ENCODE peak calls at places on chromosomes 11 and 22, in seven cellular contexts. H is Peyer's patch, F is tibial nerve, M is heart left ventricle, S is upper lobe of left lung, P is transverse colon, R is right lobe of liver. D is an unnamed sample. For H3K27me3, the result is how much of the 10 kb centered on the place peaks cover.

GRCh38 chr11:113035708-113036107 is 74.5 kb downstream of the NCAM1 start:
- DNase-seq in S (no peak), P (no peak), R (no peak), H (no peak), F (no peak), M (no peak), D (no peak)

GRCh38 chr22:20514658-20515406 is 7.4 kb downstream of the MED15 start:
- DNase-seq in S (peak), F (no peak), P (no peak), H (no peak), R (no peak), M (no peak), D (no peak)

GRCh38 chr11:33703771-33704170 is 3.1 kb upstream of the C11orf91 start:
- DNase-seq in S (peak), M (no peak), R (peak), P (no peak), H (no peak), F (no peak), D (no peak)

GRCh38 chr11:73949246-73949645 is 1.6 kb upstream of the DNAJB13 start:
- DNase-seq in P (no peak), R (no peak), F (no peak), H (no peak), S (no peak), M (no peak), D (no peak)

GRCh38 chr11:76131585-76131984 is 74.7 kb downstream of the WNT11 start:
- DNase-seq in H (no peak), F (no peak), P (no peak), M (no peak), S (no peak), R (no peak), D (no peak)

GRCh38 chr11:33195391-33196190 is 34.3 kb upstream of the CSTF3 start:
- DNase-seq in F (no peak), R (no peak), P (no peak), H (no peak), S (peak), M (no peak), D (no peak)

GRCh38 chr11:67581469-67581868 is 2.1 kb upstream of the GSTP1 start:
- DNase-seq in H (no peak), F (no peak), P (no peak), S (peak), R (no peak), M (no peak), D (no peak)

GRCh38 chr11:25691959-25692358 is 640.0 kb upstream of the ANO3 start:
- DNase-seq in R (no peak), H (no peak), P (no peak), M (no peak), F (no peak), S (no peak), D (no peak)

GRCh38 chr22:19902245-19902699 is 39.3 kb upstream of the COMT start:
- DNase-seq in M (no peak), F (no peak), S (no peak), P (no peak), H (no peak), R (no peak), D (no peak)

GRCh38 chr11:73412308-73412707 is 36.1 kb downstream of the RELT start:
- DNase-seq in H (no peak), R (no peak), M (no peak), S (no peak), F (no peak), P (no peak), D (no peak)

GRCh38 chr22:45001653-45002052 is 8.2 kb downstream of the PHF21B start:
- DNase-seq in F (no peak), S (no peak), H (no peak), R (no peak), P (no peak), M (no peak), D (no peak)

GRCh38 chr11:118650366-118650765 is 29.1 kb downstream of the TREH start:
- DNase-seq in R (no peak), H (no peak), P (no peak), F (no peak), S (no peak), M (no peak), D (no peak)

GRCh38 chr11:118911880-118912741 is 13.6 kb downstream of the BCL9L start:
- DNase-seq in P (peak), R (peak), F (peak), S (peak), M (peak), H (no peak), D (no peak)

GRCh38 chr11:85749884-85750283 is 61.1 kb downstream of the SYTL2 start:
- DNase-seq in H (no peak), S (no peak), M (no peak), P (no peak), F (no peak), R (no peak), D (no peak)

GRCh38 chr11:123507043-123507442 is 77.0 kb downstream of the GRAMD1B start:
- DNase-seq in F (no peak), H (no peak), R (no peak), S (no peak), P (no peak), M (no peak), D (no peak)

GRCh38 chr11:9901931-9902330 is 238.1 kb downstream of the SWAP70 start:
- DNase-seq in R (no peak), P (no peak), H (no peak), S (no peak), F (no peak), M (no peak), D (no peak)

GRCh38 chr11:119758291-119758690 is 29.3 kb upstream of the NECTIN1 start:
- DNase-seq in H (no peak), F (no peak), S (no peak), P (no peak), R (no peak), M (no peak), D (no peak)

DNA sequence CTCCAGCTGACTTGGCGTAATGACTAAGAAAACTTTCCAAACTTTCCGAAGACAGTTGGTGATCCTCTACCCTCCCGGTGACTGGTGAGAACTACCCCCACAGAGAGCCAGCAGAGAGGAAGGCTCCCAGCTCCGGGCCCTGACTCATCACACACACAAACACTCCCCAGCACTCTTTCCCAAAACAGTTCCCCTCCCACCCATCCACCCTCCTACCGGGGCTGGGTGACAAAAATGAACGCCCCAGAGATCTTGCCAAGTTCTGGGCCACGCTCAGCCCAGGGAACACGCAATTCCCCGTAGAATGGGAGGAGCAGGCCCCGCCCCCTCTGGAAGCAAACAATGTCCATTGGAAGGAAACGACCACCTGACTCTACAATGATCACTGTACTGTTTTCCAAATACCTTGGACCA is 21.3 kb upstream of the JAM3 start:
- DNase-seq in M (peak), P (peak), S (no peak), H (no peak), F (peak), R (no peak), D (no peak)
- TF ChIP-seq POLR2A in M (no peak), P (no peak), S (no peak), H (no peak), F (no peak), R (no peak), D (no peak)

GRCh38 chr22:35484651-35485372 is 55.8 kb upstream of the RASD2 start:
- DNase-seq in F (no peak), M (no peak), R (no peak), S (no peak), P (no peak), H (no peak), D (no peak)

GRCh38 chr22:35483730-35484129 is 56.9 kb upstream of the RASD2 start:
- DNase-seq in P (no peak), R (no peak), S (no peak), F (no peak), H (no peak), M (no peak), D (no peak)

GRCh38 chr22:35488513-35488912 is 52.1 kb upstream of the RASD2 start:
- DNase-seq in R (no peak), P (no peak), M (no peak), S (no peak), H (no peak), F (no peak), D (no peak)

GRCh38 chr22:35489225-35489624 is 51.4 kb upstream of the RASD2 start:
- DNase-seq in S (no peak), M (no peak), H (no peak), R (no peak), F (no peak), P (no peak), D (no peak)

DNA sequence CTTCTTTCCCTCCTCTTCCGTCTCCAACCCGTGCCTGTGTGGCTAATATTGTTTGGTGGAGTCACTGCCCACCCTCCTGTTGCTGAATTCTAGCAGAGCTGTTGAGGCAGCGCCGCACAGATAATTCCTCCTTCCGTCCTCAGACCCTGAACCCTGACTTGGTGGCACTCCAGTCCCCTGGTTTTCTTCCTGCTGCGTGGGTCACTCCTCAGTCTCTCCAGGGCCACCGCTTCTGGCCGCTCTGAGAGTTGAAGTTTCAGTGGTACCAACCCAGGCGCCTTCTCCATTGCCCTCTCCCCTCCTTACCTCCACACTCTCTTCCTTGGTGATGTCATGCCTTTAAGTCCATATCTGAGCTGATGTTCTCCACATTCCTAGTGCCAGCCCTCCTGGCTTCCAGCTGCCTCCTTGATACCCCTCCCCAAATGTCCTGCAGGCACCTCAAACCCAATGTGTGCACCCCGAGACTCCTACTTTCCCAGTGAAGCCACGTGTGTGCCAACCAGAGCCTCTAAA is 54.5 kb upstream of the RASD2 start:
- DNase-seq in H (no peak), S (no peak), R (no peak), P (no peak), M (no peak), F (no peak), D (no peak)
- H3K27me3 ChIP-seq in H (under half), S (under half), R (under half), P (under half), M (under half), F (under half), D (under half)

GRCh38 chr11:27472398-27473016 is at the start of gene LGR4:
- DNase-seq in M (peak), P (peak), H (peak), R (peak), F (peak), S (peak), D (peak)
- TF ChIP-seq POLR2A in M (peak), P (peak), H (peak), R (peak), F (peak), S (peak), D (no peak)

GRCh38 chr11:45666648-45667642 is 1.5 kb upstream of the CHST1 start:
- DNase-seq in H (no peak), R (no peak), S (no peak), F (no peak), P (no peak), M (no peak), D (no peak)

GRCh38 chr11:45667929-45668680 is 2.7 kb upstream of the CHST1 start:
- DNase-seq in P (no peak), S (no peak), H (no peak), F (no peak), M (no peak), R (no peak), D (no peak)

GRCh38 chr11:45664376-45665205 is 831 bp downstream of the CHST1 start:
- DNase-seq in F (no peak), R (no peak), P (no peak), M (no peak), S (no peak), H (no peak), D (no peak)

GRCh38 chr11:45665206-45665932 is at the start of gene CHST1:
- DNase-seq in P (peak), H (no peak), S (peak), F (no peak), R (peak), M (peak), D (no peak)

GRCh38 chr11:45665933-45666647 is 668 bp upstream of the CHST1 start:
- DNase-seq in S (no peak), R (no peak), M (no peak), H (no peak), P (no peak), F (no peak), D (no peak)
- H3K27me3 ChIP-seq in S (under half), R (under half), M (half or more), H (under half), P (half or more), F (under half), D (under half)

GRCh38 chr11:69640995-69641581 is at the start of gene CCND1:
- DNase-seq in F (no peak), M (peak), P (peak), H (peak), S (peak), R (peak), D (no peak)
- TF ChIP-seq POLR2A in F (peak), M (peak), P (peak), H (peak), S (peak), R (peak), D (no peak)

GRCh38 chr11:44497995-44498394 is 67.5 kb upstream of the CD82 start:
- DNase-seq in M (no peak), P (no peak), F (no peak), R (no peak), S (no peak), H (no peak), D (no peak)
- H3K27me3 ChIP-seq in M (under half), P (under half), F (under half), R (under half), S (under half), H (under half), D (under half)

GRCh38 chr11:69569306-69570200 is 71.4 kb upstream of the CCND1 start:
- DNase-seq in R (no peak), S (no peak), M (no peak), F (no peak), H (no peak), P (no peak), D (no peak)

GRCh38 chr11:69568809-69569097 is 72.2 kb upstream of the CCND1 start:
- DNase-seq in R (no peak), F (no peak), H (no peak), S (no peak), M (no peak), P (no peak), D (no peak)

GRCh38 chr11:69572233-69572860 is 68.6 kb upstream of the CCND1 start:
- DNase-seq in F (no peak), S (no peak), P (no peak), H (no peak), R (no peak), M (no peak), D (no peak)

GRCh38 chr11:69563946-69564780 is 76.8 kb upstream of the CCND1 start:
- DNase-seq in S (no peak), P (no peak), R (no peak), F (no peak), H (no peak), M (no peak), D (no peak)

DNA sequence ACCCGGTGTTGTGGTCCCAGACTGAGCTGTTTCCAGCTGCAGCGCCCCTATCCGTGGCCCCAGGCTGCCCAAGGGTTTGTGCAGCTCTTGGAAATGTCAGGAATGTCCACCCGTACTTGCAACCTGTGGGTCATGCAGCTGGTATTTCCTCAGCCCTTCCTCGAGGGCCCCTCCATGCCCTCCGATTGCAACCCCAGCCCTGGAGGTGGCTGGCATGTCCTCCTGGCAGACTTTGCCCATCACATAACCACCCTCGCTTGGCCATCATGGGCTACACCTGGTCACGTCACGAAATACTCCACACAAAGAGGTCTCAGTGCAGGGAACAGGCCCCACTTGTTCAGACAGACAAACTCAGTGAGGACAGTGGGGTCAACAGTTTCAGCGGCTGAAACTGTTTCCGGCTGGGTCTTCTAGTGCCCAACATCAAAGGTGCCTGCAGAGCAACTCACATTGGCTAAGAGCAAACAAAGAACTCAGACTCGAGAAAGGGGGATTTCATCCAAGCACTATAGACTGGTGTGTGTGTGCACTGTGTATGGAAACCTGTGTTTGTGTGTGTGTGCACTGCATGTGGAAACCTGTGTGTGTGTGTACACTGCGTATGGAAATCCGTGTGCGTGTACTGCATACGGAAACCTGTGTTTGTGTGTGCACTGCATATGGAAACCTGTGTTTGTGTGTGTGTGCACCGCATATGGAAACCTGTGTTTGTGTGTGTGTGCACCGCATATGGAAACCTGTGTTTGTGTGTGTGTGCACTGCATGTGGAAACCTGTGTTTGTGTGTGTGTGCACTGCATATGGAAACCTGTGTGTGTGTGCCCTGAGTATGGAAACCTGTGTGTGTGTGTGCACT is 72.8 kb upstream of the CCND1 start:
- DNase-seq in H (no peak), F (no peak), R (no peak), S (no peak), M (no peak), P (no peak), D (no peak)
- TF ChIP-seq POLR2A in H (no peak), F (no peak), R (no peak), S (no peak), M (no peak), P (no peak), D (no peak)

GRCh38 chr11:114057147-114057546 is 2.4 kb upstream of the ZBTB16 start:
- DNase-seq in P (peak), F (no peak), R (no peak), M (no peak), H (no peak), S (peak), D (no peak)

GRCh38 chr11:114058026-114058706 is 1.3 kb upstream of the ZBTB16 start:
- DNase-seq in F (no peak), M (no peak), S (peak), R (peak), H (no peak), P (no peak), D (no peak)

GRCh38 chr11:114058871-114059277 is 637 bp upstream of the ZBTB16 start:
- DNase-seq in F (no peak), R (no peak), H (no peak), S (peak), M (no peak), P (peak), D (no peak)

GRCh38 chr11:114056409-114056808 is 3.1 kb upstream of the ZBTB16 start:
- DNase-seq in S (no peak), R (no peak), M (no peak), F (no peak), P (no peak), H (no peak), D (no peak)

DNA sequence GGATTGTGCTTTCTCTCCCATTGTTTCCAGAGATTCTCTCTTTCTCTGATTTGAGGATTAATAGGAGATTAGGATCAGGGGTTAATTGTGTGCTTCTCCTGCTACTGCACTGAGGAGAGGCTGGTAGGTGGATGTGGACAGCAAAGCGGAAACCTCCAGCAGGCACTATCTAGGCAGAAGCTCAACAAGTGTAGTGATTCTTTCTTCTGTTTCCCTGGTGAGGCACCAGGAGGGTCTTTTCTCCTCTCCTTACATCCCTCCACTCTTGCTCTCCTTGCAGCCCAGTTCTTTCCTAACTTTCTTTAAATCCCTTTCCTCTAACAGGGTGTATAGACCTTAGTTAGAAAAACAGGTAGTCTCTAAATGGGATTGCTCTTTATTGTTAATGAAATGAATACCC is 1.9 kb upstream of the ZBTB16 start:
- DNase-seq in S (no peak), M (no peak), F (no peak), P (no peak), R (no peak), H (no peak), D (no peak)
- H3K27me3 ChIP-seq in S (under half), M (under half), F (under half), P (under half), R (under half), H (under half), D (under half)

DNA sequence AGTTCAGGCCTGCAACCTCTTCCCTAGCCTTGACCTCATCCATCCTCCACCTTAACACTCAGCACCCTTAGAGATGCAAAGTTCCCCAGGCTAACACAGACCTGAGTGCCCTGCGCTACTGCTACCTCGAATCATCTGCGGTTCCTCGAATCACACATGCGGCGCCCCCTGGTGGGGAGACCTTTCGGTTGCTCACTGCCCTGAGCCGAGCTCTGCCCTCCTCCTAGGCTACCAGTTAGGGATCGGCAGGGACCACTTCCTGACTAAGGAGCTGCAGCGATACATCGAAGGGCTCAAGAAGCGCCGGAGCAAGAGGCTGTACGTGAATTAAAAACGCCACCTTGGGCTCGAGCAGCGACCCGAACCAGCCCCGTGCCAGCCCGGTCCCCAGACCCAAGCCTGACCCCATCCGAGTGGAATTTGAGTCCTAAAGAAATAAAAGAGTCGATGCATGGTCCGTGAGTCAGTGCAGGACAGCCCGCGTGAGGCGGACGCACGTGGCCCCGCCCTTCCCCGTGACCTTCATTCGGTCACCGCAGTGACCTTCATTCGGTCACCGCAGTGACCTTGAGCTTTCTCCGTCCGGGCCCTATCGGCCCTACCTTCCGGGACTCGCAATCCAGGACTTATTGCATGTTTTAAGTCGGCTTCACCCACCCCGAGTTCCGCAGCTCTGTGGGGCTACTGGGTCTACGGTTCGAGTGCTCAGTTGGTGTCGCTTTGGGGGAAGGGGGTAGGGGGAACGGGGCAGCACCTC is 830 bp upstream of the ESRRA start:
- DNase-seq in H (peak), F (peak), S (peak), M (peak), R (peak), P (peak), D (peak)
- TF ChIP-seq POLR2A in H (peak), F (no peak), S (no peak), M (no peak), R (peak), P (peak), D (no peak)